ENCODE peak calls at places on chromosome 21, in six cellular contexts. E is NCI-H446; R is CD8-positive, alpha-beta memory T cell; M is stimulated activated naive CD4-positive, alpha-beta T cell treated with Interleukin-2 at 50 U/mL for 16 hours; Y is ACHN; P is activated naive CD4-positive, alpha-beta T cell treated with anti-CD3 and anti-CD28 coated beads for 36 hours. B is an unnamed sample.
A peak's percentile ranks its signal among the peaks of the same experiment; 100 is the strongest.

GRCh38 chr21:39175154-39175553 is 8.1 kb downstream of the PSMG1 start:
- DNase-seq in E (peak; percentile 12), R (no peak), M (no peak), Y (no peak), P (no peak), B (no peak)

GRCh38 chr21:9839011-9839661 is 682.2 kb upstream of the TPTE start:
- DNase-seq in E (no peak), R (no peak), M (no peak), Y (no peak), P (no peak), B (no peak)

GRCh38 chr21:17451364-17451869 is 61.4 kb upstream of the CXADR start:
- DNase-seq in E (peak; percentile 56), R (no peak), M (no peak), Y (no peak), P (no peak), B (no peak)

GRCh38 chr21:42258150-42258884 is 39.4 kb downstream of the ABCG1 start:
- DNase-seq in E (peak; percentile 33), R (peak; percentile 85), M (peak; percentile 76), Y (peak; percentile 58), P (peak; percentile 89), B (peak; percentile 44)

GRCh38 chr21:44436111-44436611 is 19.1 kb upstream of the LRRC3 start:
- DNase-seq in E (no peak), R (peak; percentile 23), M (no peak), Y (no peak), P (no peak), B (no peak)

GRCh38 chr21:40016234-40016633 is 149.0 kb downstream of the PCP4 start:
- DNase-seq in E (no peak), R (no peak), M (no peak), Y (no peak), P (no peak), B (no peak)

GRCh38 chr21:34082769-34083168 is 9.4 kb downstream of the MRPS6 start:
- DNase-seq in E (no peak), R (no peak), M (no peak), Y (no peak), P (no peak), B (no peak)

GRCh38 chr21:45979141-45979631 is 2.4 kb upstream of the COL6A1 start:
- DNase-seq in E (no peak), R (no peak), M (no peak), Y (no peak), P (no peak), B (no peak)

GRCh38 chr21:32393677-32394001 is 827 bp upstream of the URB1 start:
- DNase-seq in E (no peak), R (no peak), M (no peak), Y (no peak), P (no peak), B (no peak)

GRCh38 chr21:44443891-44444285 is 11.4 kb upstream of the LRRC3 start:
- DNase-seq in E (no peak), R (peak; percentile 26), M (no peak), Y (no peak), P (no peak), B (no peak)

GRCh38 chr21:34956416-34957316 is 92.4 kb downstream of the RUNX1 start:
- DNase-seq in E (no peak), R (no peak), M (no peak), Y (no peak), P (no peak), B (no peak)

GRCh38 chr21:35448876-35449599 is 399.9 kb upstream of the RUNX1 start:
- DNase-seq in E (no peak), R (no peak), M (no peak), Y (no peak), P (no peak), B (no peak)

GRCh38 chr21:34707876-34708325 is 39.1 kb downstream of the CLIC6 start:
- DNase-seq in E (no peak), R (no peak), M (peak; percentile 57), Y (no peak), P (peak; percentile 83), B (no peak)

GRCh38 chr21:33801424-33802405 is 113.9 kb downstream of the ATP5PO start:
- DNase-seq in E (peak; percentile 90), R (no peak), M (no peak), Y (no peak), P (no peak), B (no peak)

GRCh38 chr21:33514234-33514633 is 22.7 kb upstream of the DNAJC28 start:
- DNase-seq in E (no peak), R (no peak), M (no peak), Y (no peak), P (no peak), B (no peak)

GRCh38 chr21:32562915-32563314 is 22.4 kb downstream of the TCP10L start:
- DNase-seq in E (no peak), R (no peak), M (no peak), Y (no peak), P (no peak), B (no peak)

GRCh38 chr21:42565206-42565810 is 51.7 kb downstream of the SLC37A1 start:
- DNase-seq in E (no peak), R (peak; percentile 31), M (no peak), Y (no peak), P (no peak), B (no peak)

GRCh38 chr21:31406510-31406909 is 62.4 kb upstream of the TIAM1 start:
- DNase-seq in E (no peak), R (no peak), M (no peak), Y (no peak), P (no peak), B (no peak)

GRCh38 chr21:42570362-42570761 is 56.7 kb downstream of the SLC37A1 start:
- DNase-seq in E (no peak), R (no peak), M (no peak), Y (no peak), P (no peak), B (no peak)

GRCh38 chr21:20266369-20266710 is 731.9 kb upstream of the NCAM2 start:
- DNase-seq in E (no peak), R (no peak), M (no peak), Y (no peak), P (no peak), B (no peak)

GRCh38 chr21:38839683-38840286 is 34.1 kb downstream of the ETS2 start:
- DNase-seq in E (no peak), R (no peak), M (no peak), Y (peak; percentile 42), P (peak; percentile 30), B (no peak)

GRCh38 chr21:33732038-33732437 is 89.7 kb downstream of the ITSN1 start:
- DNase-seq in E (no peak), R (no peak), M (no peak), Y (no peak), P (no peak), B (no peak)

GRCh38 chr21:45408271-45408791 is 3.4 kb downstream of the COL18A1 start:
- DNase-seq in E (no peak), R (peak; percentile 18), M (no peak), Y (no peak), P (no peak), B (no peak)

GRCh38 chr21:44699502-44700001 is 2.6 kb downstream of the KRTAP10-12 start:
- DNase-seq in E (no peak), R (peak; percentile 17), M (no peak), Y (no peak), P (no peak), B (no peak)

GRCh38 chr21:42991992-42992740 is 17.8 kb downstream of the PKNOX1 start:
- DNase-seq in E (no peak), R (no peak), M (no peak), Y (peak; percentile 90), P (no peak), B (no peak)

GRCh38 chr21:26587621-26588260 is 14.7 kb upstream of the CYYR1 start:
- DNase-seq in E (no peak), R (no peak), M (no peak), Y (no peak), P (no peak), B (no peak)

GRCh38 chr21:45388011-45388521 is 16.9 kb upstream of the COL18A1 start:
- DNase-seq in E (no peak), R (peak; percentile 32), M (no peak), Y (no peak), P (no peak), B (no peak)

GRCh38 chr21:44537930-44538911 is 1.8 kb downstream of the KRTAP10-1 start:
- DNase-seq in E (no peak), R (no peak), M (no peak), Y (no peak), P (no peak), B (no peak)

GRCh38 chr21:31397939-31398338 is 53.9 kb upstream of the TIAM1 start:
- DNase-seq in E (no peak), R (no peak), M (no peak), Y (no peak), P (peak; percentile 36), B (no peak)

GRCh38 chr21:44049606-44050005 is 37.5 kb downstream of the TRAPPC10 start:
- DNase-seq in E (no peak), R (no peak), M (no peak), Y (no peak), P (no peak), B (no peak)

GRCh38 chr21:34640858-34641257 is 25.9 kb upstream of the RCAN1 start:
- DNase-seq in E (no peak), R (no peak), M (no peak), Y (peak; percentile 39), P (no peak), B (no peak)

GRCh38 chr21:34029724-34030528 is 43.5 kb upstream of the MRPS6 start:
- DNase-seq in E (peak; percentile 22), R (peak; percentile 53), M (peak; percentile 45), Y (peak; percentile 4), P (peak; percentile 72), B (no peak)

GRCh38 chr21:44285547-44285992 is at the start of gene AIRE:
- DNase-seq in E (no peak), R (no peak), M (no peak), Y (peak; percentile 20), P (no peak), B (no peak)

GRCh38 chr21:38293765-38294164 is 37.0 kb downstream of the KCNJ15 start:
- DNase-seq in E (no peak), R (no peak), M (no peak), Y (no peak), P (no peak), B (no peak)

B was measured in NCI-H524 treated with DMSO at 0.1 percent for 48 hours.